ENCODE peak calls at places on chromosome 19, in eight cellular contexts. L is uterus, M is GM23248, H is mammary epithelial cell, I is astrocyte of the spinal cord, U is right atrium auricular region, A is epithelial cell of esophagus, D is kidney epithelial cell. Y is an unnamed sample.

GRCh38 chr19:6041991-6042421 is 64.1 kb upstream of the RANBP3 start:
- DNase-seq in A (no peak), D (no peak), I (no peak), M (no peak), U (peak; percentile 42), L (no peak), H (no peak), Y (no peak)

GRCh38 chr19:18644144-18645034 is 7.6 kb downstream of the KLHL26 start:
- DNase-seq in H (peak; percentile 18), L (no peak), M (peak; percentile 54), A (peak; percentile 41), D (no peak), U (no peak), I (no peak), Y (no peak)

GRCh38 chr19:46435009-46435408 is 6.3 kb upstream of the PNMA8C start:
- DNase-seq in I (no peak), H (no peak), L (no peak), A (no peak), U (no peak), D (no peak), M (no peak), Y (no peak)

GRCh38 chr19:41352609-41353465 is 885 bp downstream of the TGFB1 start:
- DNase-seq in A (peak; percentile 62), U (peak; percentile 73), L (peak; percentile 71), H (peak; percentile 58), M (peak; percentile 70), D (no peak), I (peak; percentile 46), Y (peak; percentile 88)

GRCh38 chr19:46364359-46364758 is 17.5 kb downstream of the PPP5C start:
- DNase-seq in I (no peak), U (no peak), D (no peak), M (no peak), A (no peak), H (no peak), L (no peak), Y (no peak)

GRCh38 chr19:19120308-19121156 is 17.7 kb downstream of the TMEM161A start:
- DNase-seq in I (peak; percentile 84), A (peak; percentile 65), M (peak; percentile 10), H (no peak), L (peak; percentile 96), U (no peak), D (no peak), Y (peak; percentile 52)

GRCh38 chr19:17879466-17879865 is 7.7 kb downstream of the SLC5A5 start:
- DNase-seq in A (no peak), U (no peak), M (no peak), H (no peak), I (no peak), L (no peak), D (no peak), Y (no peak)

GRCh38 chr19:4676955-4677731 is 7.0 kb upstream of the MYDGF start:
- DNase-seq in A (peak; percentile 56), L (no peak), I (peak; percentile 23), U (no peak), M (peak; percentile 67), D (no peak), H (no peak), Y (no peak)

GRCh38 chr19:54014920-54015560 is 23.6 kb downstream of the CACNG6 start:
- DNase-seq in A (no peak), D (no peak), H (no peak), M (no peak), U (no peak), L (no peak), I (no peak), Y (no peak)

GRCh38 chr19:45488708-45489107 is 8.1 kb downstream of the RTN2 start:
- DNase-seq in M (no peak), I (no peak), U (no peak), L (no peak), D (no peak), A (no peak), H (no peak), Y (no peak)

GRCh38 chr19:55189424-55189823 is 9.3 kb upstream of the SYT5 start:
- DNase-seq in U (peak; percentile 67), A (peak; percentile 100), M (peak; percentile 97), L (peak; percentile 31), H (peak; percentile 100), D (peak; percentile 65), I (peak; percentile 91), Y (no peak)

GRCh38 chr19:42406111-42406510 is 16.0 kb upstream of the CNFN start:
- DNase-seq in A (no peak), I (no peak), D (no peak), U (no peak), M (no peak), L (no peak), H (no peak), Y (no peak)

GRCh38 chr19:19107663-19108062 is 30.6 kb downstream of the TMEM161A start:
- DNase-seq in L (no peak), H (no peak), M (no peak), U (no peak), I (no peak), A (no peak), D (no peak), Y (no peak)

GRCh38 chr19:19461671-19462622 is 53.4 kb downstream of the TSSK6 start:
- DNase-seq in D (no peak), I (peak; percentile 66), M (no peak), A (peak; percentile 34), L (peak; percentile 49), H (no peak), U (peak; percentile 63), Y (no peak)

GRCh38 chr19:7528522-7529245 is 6.3 kb downstream of the MCOLN1 start:
- DNase-seq in H (no peak), U (no peak), L (no peak), M (no peak), D (no peak), I (no peak), A (no peak), Y (no peak)

GRCh38 chr19:2014731-2015610 is 543 bp downstream of the BTBD2 start:
- DNase-seq in A (peak; percentile 16), H (no peak), L (no peak), M (peak; percentile 67), U (no peak), D (no peak), I (no peak), Y (no peak)

GRCh38 chr19:2013683-2013961 is 1.9 kb downstream of the BTBD2 start:
- DNase-seq in H (no peak), U (no peak), D (no peak), L (no peak), A (no peak), I (no peak), M (no peak), Y (no peak)

GRCh38 chr19:2014081-2014693 is 1.3 kb downstream of the BTBD2 start:
- DNase-seq in I (no peak), U (no peak), D (no peak), H (no peak), L (no peak), A (no peak), M (no peak), Y (no peak)

GRCh38 chr19:2016041-2016807 is 710 bp upstream of the BTBD2 start:
- DNase-seq in I (peak; percentile 80), D (no peak), L (peak; percentile 94), M (peak; percentile 73), U (peak; percentile 80), H (peak; percentile 66), A (peak; percentile 86), Y (peak; percentile 60)

DNA sequence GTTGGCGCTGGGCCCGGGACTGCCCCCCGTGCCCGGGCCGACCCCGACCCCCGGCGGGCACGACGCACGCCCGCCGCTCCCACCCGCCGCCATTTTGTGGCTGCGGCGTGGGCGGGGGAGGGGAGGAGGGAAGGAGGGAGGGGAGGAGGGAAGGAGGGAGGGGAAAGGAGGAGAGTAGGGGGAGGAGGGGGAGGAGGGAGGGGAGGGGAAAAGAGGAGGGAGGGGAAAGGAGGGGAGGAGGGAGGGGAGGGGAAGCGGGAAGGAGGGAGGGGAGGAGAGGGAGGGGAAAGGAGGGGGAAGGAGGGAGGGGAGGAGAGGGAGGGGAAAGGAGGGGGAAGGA is at the start of gene BTBD2:
- DNase-seq in D (no peak), I (peak; percentile 79), M (peak; percentile 72), A (peak; percentile 79), U (no peak), H (peak; percentile 44), L (peak; percentile 78), Y (no peak)
- H3K4me3 ChIP-seq in D (peak within 1 kb of the TSS; percentile 73), I (peak within 1 kb of the TSS; percentile 64), M (peak within 1 kb of the TSS; percentile 74), A (peak within 1 kb of the TSS; percentile 65), U (peak within 1 kb of the TSS; percentile 46), H (peak within 1 kb of the TSS; percentile 78), L (peak within 1 kb of the TSS; percentile 35), Y (peak within 1 kb of the TSS; percentile 77)

GRCh38 chr19:49490287-49491029 is 3.0 kb downstream of the RPL13A start:
- DNase-seq in M (no peak), U (no peak), A (no peak), D (no peak), H (no peak), L (no peak), I (no peak), Y (no peak)
- H3K4me3 ChIP-seq in M (peak overlapping the region; percentile 92), U (no peak overlapping the region), A (peak overlapping the region; percentile 96), D (no peak overlapping the region), H (peak overlapping the region; percentile 77), L (no peak overlapping the region), I (no peak overlapping the region), Y (peak overlapping the region; percentile 99)

GRCh38 chr19:16283103-16283469 is 41.5 kb upstream of the KLF2 start:
- DNase-seq in H (no peak), I (no peak), A (no peak), M (no peak), L (no peak), D (no peak), U (no peak), Y (no peak)
- H3K4me3 ChIP-seq in H (no peak overlapping the region), I (no peak overlapping the region), A (no peak overlapping the region), M (peak overlapping the region; percentile 49), L (peak overlapping the region; percentile 21), D (no peak overlapping the region), U (no peak overlapping the region), Y (no peak overlapping the region)

GRCh38 chr19:13298565-13299481 is 148.6 kb downstream of the IER2 start:
- DNase-seq in M (no peak), U (no peak), D (no peak), H (no peak), L (no peak), I (no peak), A (no peak), Y (no peak)
- H3K4me3 ChIP-seq in M (peak overlapping the region; percentile 35), U (no peak overlapping the region), D (no peak overlapping the region), H (no peak overlapping the region), L (no peak overlapping the region), I (no peak overlapping the region), A (no peak overlapping the region), Y (no peak overlapping the region)

GRCh38 chr19:1466461-1467227 is 12.4 kb downstream of the C19orf25 start:
- DNase-seq in D (no peak), A (no peak), I (no peak), U (no peak), H (no peak), M (peak; percentile 47), L (no peak), Y (peak; percentile 21)
- H3K4me3 ChIP-seq in D (no peak overlapping the region), A (no peak overlapping the region), I (no peak overlapping the region), U (no peak overlapping the region), H (no peak overlapping the region), M (no peak overlapping the region), L (no peak overlapping the region), Y (no peak overlapping the region)